ENCODE peak calls at places on chromosomes 5 and 9, in nine cellular contexts. One of them, this sample, is unnamed.

GRCh38 chr5:120298981-120299380 is 165.1 kb upstream of the PRR16 start:
- DNase-seq in A549: no peak
- DNase-seq in stomach: no peak
- DNase-seq in H54: no peak
- DNase-seq in body of pancreas: no peak
- DNase-seq in transverse colon: no peak
- DNase-seq in uterus: no peak
- DNase-seq in IMR-90: no peak
- DNase-seq in sigmoid colon: no peak
- DNase-seq in this sample: no peak

GRCh38 chr5:181170237-181170830 is 22.9 kb downstream of the OR2V2 start:
- DNase-seq in A549: no peak
- DNase-seq in stomach: no peak
- DNase-seq in H54: no peak
- DNase-seq in body of pancreas: no peak
- DNase-seq in transverse colon: no peak
- DNase-seq in uterus: no peak
- DNase-seq in IMR-90: no peak
- DNase-seq in sigmoid colon: no peak
- DNase-seq in this sample: peak

GRCh38 chr5:1656271-1656975 is 132.7 kb upstream of the LPCAT1 start:
- DNase-seq in A549: no peak
- DNase-seq in stomach: no peak
- DNase-seq in H54: no peak
- DNase-seq in body of pancreas: no peak
- DNase-seq in transverse colon: no peak
- DNase-seq in uterus: no peak
- DNase-seq in IMR-90: no peak
- DNase-seq in sigmoid colon: no peak
- DNase-seq in this sample: no peak

GRCh38 chr5:1515921-1516571 is 7.7 kb downstream of the LPCAT1 start:
- DNase-seq in A549: peak
- DNase-seq in stomach: peak
- DNase-seq in H54: peak
- DNase-seq in body of pancreas: no peak
- DNase-seq in transverse colon: peak
- DNase-seq in uterus: peak
- DNase-seq in IMR-90: peak
- DNase-seq in sigmoid colon: peak
- DNase-seq in this sample: no peak

GRCh38 chr5:12246016-12246415 is 341.8 kb upstream of the CTNND2 start:
- DNase-seq in A549: no peak
- DNase-seq in stomach: no peak
- DNase-seq in H54: no peak
- DNase-seq in body of pancreas: no peak
- DNase-seq in transverse colon: no peak
- DNase-seq in uterus: no peak
- DNase-seq in IMR-90: no peak
- DNase-seq in sigmoid colon: no peak
- DNase-seq in this sample: no peak

GRCh38 chr5:90558344-90559192 is at the start of gene ADGRV1:
- DNase-seq in A549: peak
- DNase-seq in stomach: peak
- DNase-seq in H54: no peak
- DNase-seq in body of pancreas: peak
- DNase-seq in transverse colon: peak
- DNase-seq in uterus: peak
- DNase-seq in IMR-90: peak
- DNase-seq in sigmoid colon: no peak
- DNase-seq in this sample: peak

GRCh38 chr9:121992571-121993212 is 100.4 kb downstream of the TTLL11 start:
- DNase-seq in A549: peak
- DNase-seq in stomach: peak
- DNase-seq in H54: peak
- DNase-seq in body of pancreas: peak
- DNase-seq in transverse colon: peak
- DNase-seq in uterus: peak
- DNase-seq in IMR-90: peak
- DNase-seq in sigmoid colon: peak
- DNase-seq in this sample: peak

GRCh38 chr9:4137234-4137633 is 162.6 kb downstream of the GLIS3 start:
- DNase-seq in A549: peak
- DNase-seq in stomach: no peak
- DNase-seq in H54: peak
- DNase-seq in body of pancreas: no peak
- DNase-seq in transverse colon: no peak
- DNase-seq in uterus: no peak
- DNase-seq in IMR-90: peak
- DNase-seq in sigmoid colon: no peak
- DNase-seq in this sample: no peak

GRCh38 chr5:151917931-151918330 is 6.7 kb downstream of the GLRA1 start:
- DNase-seq in A549: no peak
- DNase-seq in stomach: no peak
- DNase-seq in H54: no peak
- DNase-seq in body of pancreas: no peak
- DNase-seq in transverse colon: no peak
- DNase-seq in uterus: no peak
- DNase-seq in IMR-90: no peak
- DNase-seq in sigmoid colon: no peak
- DNase-seq in this sample: no peak

GRCh38 chr5:175343292-175343691 is 100.7 kb downstream of the DRD1 start:
- DNase-seq in A549: no peak
- DNase-seq in stomach: no peak
- DNase-seq in H54: no peak
- DNase-seq in body of pancreas: no peak
- DNase-seq in transverse colon: no peak
- DNase-seq in uterus: no peak
- DNase-seq in IMR-90: no peak
- DNase-seq in sigmoid colon: no peak
- DNase-seq in this sample: no peak

GRCh38 chr5:38809388-38810359 is 36.1 kb upstream of the OSMR start:
- DNase-seq in A549: peak
- DNase-seq in stomach: peak
- DNase-seq in H54: peak
- DNase-seq in body of pancreas: peak
- DNase-seq in transverse colon: peak
- DNase-seq in uterus: peak
- DNase-seq in IMR-90: peak
- DNase-seq in sigmoid colon: peak
- DNase-seq in this sample: peak

GRCh38 chr5:38846379-38846967 is 661 bp downstream of the OSMR start:
- DNase-seq in A549: peak
- DNase-seq in stomach: no peak
- DNase-seq in H54: no peak
- DNase-seq in body of pancreas: no peak
- DNase-seq in transverse colon: no peak
- DNase-seq in uterus: no peak
- DNase-seq in IMR-90: peak
- DNase-seq in sigmoid colon: no peak
- DNase-seq in this sample: peak

GRCh38 chr5:31563216-31563615 is 31.1 kb downstream of the C5orf22 start:
- DNase-seq in A549: no peak
- DNase-seq in stomach: no peak
- DNase-seq in H54: no peak
- DNase-seq in body of pancreas: no peak
- DNase-seq in transverse colon: no peak
- DNase-seq in uterus: no peak
- DNase-seq in IMR-90: peak
- DNase-seq in sigmoid colon: no peak
- DNase-seq in this sample: no peak

GRCh38 chr5:58828145-58828544 is 245.3 kb downstream of the RAB3C start:
- DNase-seq in A549: no peak
- DNase-seq in stomach: no peak
- DNase-seq in H54: no peak
- DNase-seq in body of pancreas: no peak
- DNase-seq in transverse colon: no peak
- DNase-seq in uterus: no peak
- DNase-seq in IMR-90: no peak
- DNase-seq in sigmoid colon: no peak
- DNase-seq in this sample: no peak

GRCh38 chr9:134083451-134083850 is 15.6 kb upstream of the BRD3 start:
- DNase-seq in A549: no peak
- DNase-seq in stomach: no peak
- DNase-seq in H54: no peak
- DNase-seq in body of pancreas: no peak
- DNase-seq in transverse colon: no peak
- DNase-seq in uterus: no peak
- DNase-seq in IMR-90: no peak
- DNase-seq in sigmoid colon: no peak
- DNase-seq in this sample: no peak

GRCh38 chr5:14351845-14352712 is 208.9 kb downstream of the TRIO start:
- DNase-seq in A549: peak
- DNase-seq in stomach: peak
- DNase-seq in H54: peak
- DNase-seq in body of pancreas: peak
- DNase-seq in transverse colon: peak
- DNase-seq in uterus: peak
- DNase-seq in IMR-90: peak
- DNase-seq in sigmoid colon: peak
- DNase-seq in this sample: peak

GRCh38 chr5:142925795-142926194 is 155.6 kb downstream of the ARHGAP26 start:
- DNase-seq in A549: no peak
- DNase-seq in stomach: no peak
- DNase-seq in H54: peak
- DNase-seq in body of pancreas: peak
- DNase-seq in transverse colon: no peak
- DNase-seq in uterus: no peak
- DNase-seq in IMR-90: peak
- DNase-seq in sigmoid colon: no peak
- DNase-seq in this sample: no peak

GRCh38 chr9:14690986-14691730 is 2.1 kb downstream of the ZDHHC21 start:
- DNase-seq in A549: no peak
- DNase-seq in stomach: no peak
- DNase-seq in H54: no peak
- DNase-seq in body of pancreas: no peak
- DNase-seq in transverse colon: no peak
- DNase-seq in uterus: no peak
- DNase-seq in IMR-90: no peak
- DNase-seq in sigmoid colon: no peak
- DNase-seq in this sample: no peak

GRCh38 chr5:113749334-113749733 is 235.8 kb downstream of the YTHDC2 start:
- DNase-seq in A549: no peak
- DNase-seq in stomach: no peak
- DNase-seq in H54: no peak
- DNase-seq in body of pancreas: no peak
- DNase-seq in transverse colon: no peak
- DNase-seq in uterus: no peak
- DNase-seq in IMR-90: no peak
- DNase-seq in sigmoid colon: no peak
- DNase-seq in this sample: no peak

GRCh38 chr5:131810510-131811249 is 13.9 kb upstream of the FNIP1 start:
- DNase-seq in A549: no peak
- DNase-seq in stomach: no peak
- DNase-seq in H54: no peak
- DNase-seq in body of pancreas: no peak
- DNase-seq in transverse colon: no peak
- DNase-seq in uterus: no peak
- DNase-seq in IMR-90: peak
- DNase-seq in sigmoid colon: no peak
- DNase-seq in this sample: peak

GRCh38 chr9:110183208-110184145 is 24.5 kb downstream of the C9orf152 start:
- DNase-seq in A549: peak
- DNase-seq in stomach: peak
- DNase-seq in H54: peak
- DNase-seq in body of pancreas: peak
- DNase-seq in transverse colon: peak
- DNase-seq in uterus: peak
- DNase-seq in IMR-90: peak
- DNase-seq in sigmoid colon: peak
- DNase-seq in this sample: peak

GRCh38 chr9:127611796-127612790 is at the start of gene STXBP1:
- DNase-seq in A549: peak
- DNase-seq in stomach: peak
- DNase-seq in H54: peak
- DNase-seq in body of pancreas: peak
- DNase-seq in transverse colon: peak
- DNase-seq in uterus: peak
- DNase-seq in IMR-90: peak
- DNase-seq in sigmoid colon: peak
- DNase-seq in this sample: peak
- TF ChIP-seq POLR2A in A549: peak
- TF ChIP-seq POLR2A in stomach: no peak
- TF ChIP-seq POLR2A in H54: peak
- TF ChIP-seq POLR2A in body of pancreas: peak
- TF ChIP-seq POLR2A in transverse colon: no peak
- TF ChIP-seq POLR2A in uterus: peak
- TF ChIP-seq POLR2A in IMR-90: peak
- TF ChIP-seq POLR2A in sigmoid colon: peak
- TF ChIP-seq POLR2A in this sample: peak

GRCh38 chr5:122156724-122157325 is 27.5 kb downstream of the ZNF474 start:
- DNase-seq in A549: no peak
- DNase-seq in stomach: no peak
- DNase-seq in H54: no peak
- DNase-seq in body of pancreas: no peak
- DNase-seq in transverse colon: no peak
- DNase-seq in uterus: no peak
- DNase-seq in IMR-90: peak
- DNase-seq in sigmoid colon: no peak
- DNase-seq in this sample: no peak
- TF ChIP-seq POLR2A in A549: no peak
- TF ChIP-seq POLR2A in stomach: no peak
- TF ChIP-seq POLR2A in H54: no peak
- TF ChIP-seq POLR2A in body of pancreas: no peak
- TF ChIP-seq POLR2A in transverse colon: no peak
- TF ChIP-seq POLR2A in uterus: no peak
- TF ChIP-seq POLR2A in IMR-90: no peak
- TF ChIP-seq POLR2A in sigmoid colon: no peak
- TF ChIP-seq POLR2A in this sample: no peak

GRCh38 chr5:35856186-35857003 is at the start of gene IL7R:
- DNase-seq in A549: no peak
- DNase-seq in stomach: no peak
- DNase-seq in H54: no peak
- DNase-seq in body of pancreas: no peak
- DNase-seq in transverse colon: no peak
- DNase-seq in uterus: no peak
- DNase-seq in IMR-90: peak
- DNase-seq in sigmoid colon: no peak
- DNase-seq in this sample: no peak
- TF ChIP-seq POLR2A in A549: no peak
- TF ChIP-seq POLR2A in stomach: peak
- TF ChIP-seq POLR2A in H54: no peak
- TF ChIP-seq POLR2A in body of pancreas: peak
- TF ChIP-seq POLR2A in transverse colon: peak
- TF ChIP-seq POLR2A in uterus: no peak
- TF ChIP-seq POLR2A in IMR-90: peak
- TF ChIP-seq POLR2A in sigmoid colon: no peak
- TF ChIP-seq POLR2A in this sample: no peak

GRCh38 chr9:136995370-136995769 is 998 bp downstream of the CLIC3 start:
- DNase-seq in A549: no peak
- DNase-seq in stomach: no peak
- DNase-seq in H54: no peak
- DNase-seq in body of pancreas: no peak
- DNase-seq in transverse colon: no peak
- DNase-seq in uterus: no peak
- DNase-seq in IMR-90: no peak
- DNase-seq in sigmoid colon: no peak
- DNase-seq in this sample: no peak
- TF ChIP-seq POLR2A in A549: no peak
- TF ChIP-seq POLR2A in stomach: no peak
- TF ChIP-seq POLR2A in H54: no peak
- TF ChIP-seq POLR2A in body of pancreas: no peak
- TF ChIP-seq POLR2A in transverse colon: no peak
- TF ChIP-seq POLR2A in uterus: no peak
- TF ChIP-seq POLR2A in IMR-90: no peak
- TF ChIP-seq POLR2A in sigmoid colon: no peak
- TF ChIP-seq POLR2A in this sample: no peak

GRCh38 chr5:84382363-84383295 is 2.1 kb downstream of the EDIL3 start:
- DNase-seq in A549: no peak
- DNase-seq in stomach: no peak
- DNase-seq in H54: peak
- DNase-seq in body of pancreas: peak
- DNase-seq in transverse colon: peak
- DNase-seq in uterus: peak
- DNase-seq in IMR-90: peak
- DNase-seq in sigmoid colon: peak
- DNase-seq in this sample: peak
- TF ChIP-seq POLR2A in A549: no peak
- TF ChIP-seq POLR2A in stomach: no peak
- TF ChIP-seq POLR2A in H54: peak
- TF ChIP-seq POLR2A in body of pancreas: peak
- TF ChIP-seq POLR2A in transverse colon: peak
- TF ChIP-seq POLR2A in uterus: no peak
- TF ChIP-seq POLR2A in IMR-90: no peak
- TF ChIP-seq POLR2A in sigmoid colon: no peak
- TF ChIP-seq POLR2A in this sample: no peak

This sample was measured in heart left ventricle.